ENCODE peak calls at places on chromosomes 6 and 20, in ten cellular contexts. I, Z, G, Q, V, W, D, P, C and B are unnamed samples.

GRCh38 chr6:39812853-39813533 is 20.8 kb downstream of the DAAM2 start:
- DNase-seq in Z (no peak), D (no peak), V (no peak), P (no peak), I (no peak), G (peak; percentile 56), C (no peak), W (no peak), Q (no peak), B (no peak)

GRCh38 chr6:157813757-157814455 is 9.1 kb upstream of the SNX9 start:
- DNase-seq in P (no peak), V (no peak), G (no peak), C (no peak), W (no peak), Q (no peak), Z (no peak), I (no peak), D (peak; percentile 28), B (no peak)

GRCh38 chr6:14784596-14785360 is 461.1 kb upstream of the JARID2 start:
- DNase-seq in W (no peak), D (no peak), P (peak; percentile 90), V (no peak), I (no peak), Z (no peak), Q (no peak), C (no peak), G (no peak), B (no peak)

GRCh38 chr20:63455568-63455859 is 16.9 kb downstream of the KCNQ2 start:
- DNase-seq in P (no peak), I (no peak), V (no peak), W (no peak), Z (no peak), D (no peak), C (no peak), Q (no peak), G (no peak), B (no peak)

GRCh38 chr6:30709101-30709868 is 7.8 kb downstream of the MDC1 start:
- DNase-seq in V (no peak), W (no peak), Q (no peak), G (no peak), Z (no peak), I (no peak), P (no peak), C (no peak), D (no peak), B (no peak)

GRCh38 chr6:79640146-79641111 is 9.3 kb downstream of the SH3BGRL2 start:
- DNase-seq in Z (no peak), C (no peak), W (peak; percentile 59), I (no peak), V (no peak), D (no peak), G (no peak), Q (no peak), P (no peak), B (no peak)

GRCh38 chr6:52089758-52090348 is 2.4 kb upstream of the PKHD1 start:
- DNase-seq in V (no peak), C (peak; percentile 60), I (no peak), D (no peak), P (no peak), Q (no peak), W (no peak), G (no peak), Z (no peak), B (no peak)

GRCh38 chr20:9996944-9997343 is 37.8 kb upstream of the ANKEF1 start:
- DNase-seq in G (no peak), C (no peak), W (no peak), Q (no peak), I (no peak), P (no peak), D (no peak), V (no peak), Z (no peak), B (no peak)

GRCh38 chr6:36727491-36728021 is 29.9 kb downstream of the RAB44 start:
- DNase-seq in Q (no peak), Z (no peak), C (no peak), P (no peak), W (no peak), G (no peak), V (no peak), D (no peak), I (no peak), B (no peak)

GRCh38 chr6:104862456-104862855 is 2.7 kb upstream of the HACE1 start:
- DNase-seq in W (no peak), V (no peak), G (no peak), D (no peak), I (no peak), C (no peak), Z (no peak), Q (no peak), P (no peak), B (no peak)

GRCh38 chr20:14820771-14821170 is 483.4 kb upstream of the FLRT3 start:
- DNase-seq in P (no peak), Z (no peak), I (no peak), D (no peak), V (no peak), G (no peak), Q (peak; percentile 14), C (no peak), W (no peak), B (no peak)

GRCh38 chr6:56278186-56278585 is 30.8 kb upstream of the COL21A1 start:
- DNase-seq in W (no peak), G (no peak), Q (peak; percentile 49), I (no peak), Z (no peak), C (no peak), D (no peak), V (no peak), P (no peak), B (no peak)

GRCh38 chr20:14337400-14338171 is at the start of gene FLRT3:
- DNase-seq in P (peak; percentile 69), W (peak; percentile 63), G (peak; percentile 55), D (peak; percentile 74), I (peak; percentile 85), Q (peak; percentile 97), C (peak; percentile 93), Z (peak; percentile 79), V (no peak), B (peak; percentile 88)

GRCh38 chr6:44176935-44177509 is 18.4 kb downstream of the CAPN11 start:
- DNase-seq in C (no peak), G (no peak), Q (no peak), V (no peak), Z (no peak), W (no peak), P (no peak), I (no peak), D (no peak), B (no peak)

GRCh38 chr6:84773133-84773430 is 8.7 kb upstream of the TBX18 start:
- DNase-seq in I (no peak), D (no peak), Q (peak; percentile 50), C (no peak), Z (no peak), G (no peak), V (no peak), W (no peak), P (no peak), B (no peak)

GRCh38 chr20:51705400-51705799 is 62.8 kb downstream of the ATP9A start:
- DNase-seq in Q (no peak), I (no peak), P (no peak), G (no peak), C (no peak), V (no peak), D (no peak), W (no peak), Z (no peak), B (no peak)

GRCh38 chr6:107114872-107115694 is at the start of gene BEND3:
- DNase-seq in G (no peak), V (peak; percentile 91), C (no peak), Z (peak; percentile 38), Q (peak; percentile 42), P (no peak), D (peak; percentile 35), I (peak; percentile 32), W (peak; percentile 86), B (peak; percentile 63)

GRCh38 chr6:10248378-10248843 is 166.5 kb downstream of the TFAP2A start:
- DNase-seq in I (no peak), P (no peak), V (no peak), G (no peak), W (no peak), Q (no peak), C (no peak), D (no peak), Z (no peak), B (no peak)
- TF ChIP-seq EP300 in I (no peak), P (no peak), V (no peak), G (no peak), W (no peak), Q (no peak), C (no peak), D (no peak), Z (no peak), B (no peak)

DNA sequence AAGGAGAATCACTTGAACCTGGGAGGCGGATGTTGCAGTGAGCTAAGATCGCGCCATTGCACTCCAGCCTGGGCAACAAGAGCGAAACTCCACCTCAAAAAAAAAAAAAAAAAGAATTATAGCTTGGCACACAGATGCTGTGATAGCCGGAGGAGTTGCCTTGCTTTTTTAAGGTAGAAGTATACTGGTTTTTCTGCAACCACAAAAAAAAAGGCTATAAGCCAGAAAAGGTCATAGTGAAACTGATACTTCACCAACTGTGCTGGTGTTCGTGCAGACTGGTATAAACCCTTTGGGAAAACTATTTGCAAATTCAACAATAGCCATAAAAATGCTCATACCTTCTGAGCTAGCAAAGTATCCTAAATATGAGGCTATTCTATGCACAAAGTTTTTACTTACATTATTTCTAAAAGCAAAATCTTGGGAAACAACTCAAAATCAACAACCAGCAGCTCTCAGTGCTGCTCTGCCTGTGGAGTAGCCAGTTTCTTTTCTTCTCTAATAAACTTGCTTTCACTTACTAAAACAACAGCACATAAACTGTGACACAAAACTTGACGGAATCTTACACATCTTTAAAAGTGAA is 44.0 kb downstream of the B4GALT5 start:
- DNase-seq in W (no peak), Q (no peak), D (no peak), G (no peak), I (no peak), V (no peak), Z (no peak), P (no peak), C (no peak), B (no peak)
- H3K4me3 ChIP-seq in W (no peak overlapping the region), Q (no peak overlapping the region), D (no peak overlapping the region), G (no peak overlapping the region), I (peak overlapping the region; percentile 0), V (peak overlapping the region; percentile 25), Z (no peak overlapping the region), P (no peak overlapping the region), C (peak overlapping the region; percentile 7), B (no peak overlapping the region)

DNA sequence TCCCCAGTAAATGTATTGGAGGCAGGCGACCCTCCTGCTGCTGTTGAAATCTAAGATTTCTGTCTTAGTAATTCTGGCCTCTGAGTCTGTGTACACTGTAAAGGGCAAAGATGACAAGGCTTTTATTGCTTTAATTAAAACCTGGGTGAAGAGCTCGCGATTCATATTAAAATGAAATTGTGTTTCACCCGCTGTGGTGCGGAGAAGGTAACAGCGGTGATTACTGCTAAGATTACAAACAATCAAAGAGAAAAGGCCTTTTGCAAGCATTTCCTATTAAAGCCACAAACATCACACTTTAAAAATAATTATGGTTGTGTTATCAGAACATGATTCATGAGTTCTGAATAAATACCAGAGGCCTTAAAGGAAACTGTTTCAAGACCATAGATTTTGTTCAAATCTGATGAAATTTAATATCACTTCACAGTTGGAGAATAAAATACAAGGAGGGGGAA is 69.3 kb downstream of the TOX2 start:
- DNase-seq in G (no peak), V (no peak), P (no peak), I (no peak), D (no peak), Q (no peak), C (no peak), W (no peak), Z (no peak), B (no peak)
- TF ChIP-seq EP300 in G (no peak), V (no peak), P (no peak), I (no peak), D (no peak), Q (no peak), C (no peak), W (no peak), Z (no peak), B (no peak)

GRCh38 chr20:3072530-3073250 is 1.3 kb downstream of the OXT start:
- DNase-seq in G (no peak), W (no peak), D (no peak), Z (no peak), Q (no peak), V (peak; percentile 63), C (no peak), I (no peak), P (no peak), B (no peak)
- H3K4me3 ChIP-seq in G (no peak overlapping the region), W (no peak overlapping the region), D (no peak overlapping the region), Z (no peak overlapping the region), Q (no peak overlapping the region), V (peak overlapping the region; percentile 60), C (peak overlapping the region; percentile 68), I (peak overlapping the region; percentile 53), P (peak overlapping the region; percentile 14), B (peak overlapping the region; percentile 53)